ENCODE peak calls at places on chromosomes 11 and 22, in four cellular contexts. J, M, B and H are unnamed samples.

GRCh38 chr22:17664414-17665045 is 26.0 kb downstream of the BCL2L13 start:
- DNase-seq in M (no peak), B (no peak), J (no peak), H (no peak)

GRCh38 chr11:75474240-75474639 is 41.2 kb upstream of the KLHL35 start:
- DNase-seq in J (no peak), B (no peak), M (peak; percentile 20), H (no peak)

GRCh38 chr11:83661491-83662350 is 375.6 kb upstream of the CCDC90B start:
- DNase-seq in M (no peak), B (no peak), J (no peak), H (no peak)

GRCh38 chr22:49938565-49939136 is 20.2 kb downstream of the CRELD2 start:
- DNase-seq in J (no peak), M (no peak), B (no peak), H (no peak)

GRCh38 chr22:44131989-44132685 is 48.6 kb upstream of the PARVG start:
- DNase-seq in M (no peak), B (no peak), J (no peak), H (no peak)

GRCh38 chr22:40487663-40488249 is 117.4 kb downstream of the SGSM3 start:
- DNase-seq in J (no peak), M (peak; percentile 47), B (no peak), H (no peak)

GRCh38 chr11:3222003-3222855 is 3.6 kb upstream of the MRGPRG start:
- DNase-seq in J (peak; percentile 26), B (no peak), M (no peak), H (no peak)

GRCh38 chr11:105137286-105137685 is 2.3 kb downstream of the CARD18 start:
- DNase-seq in J (no peak), B (no peak), M (peak; percentile 43), H (no peak)

GRCh38 chr11:130389315-130389935 is 39.0 kb downstream of the ADAMTS8 start:
- DNase-seq in J (no peak), M (no peak), B (no peak), H (no peak)

GRCh38 chr11:64694821-64695365 is 28.1 kb downstream of the NRXN2 start:
- DNase-seq in J (peak; percentile 56), B (no peak), M (no peak), H (peak; percentile 79)

DNA sequence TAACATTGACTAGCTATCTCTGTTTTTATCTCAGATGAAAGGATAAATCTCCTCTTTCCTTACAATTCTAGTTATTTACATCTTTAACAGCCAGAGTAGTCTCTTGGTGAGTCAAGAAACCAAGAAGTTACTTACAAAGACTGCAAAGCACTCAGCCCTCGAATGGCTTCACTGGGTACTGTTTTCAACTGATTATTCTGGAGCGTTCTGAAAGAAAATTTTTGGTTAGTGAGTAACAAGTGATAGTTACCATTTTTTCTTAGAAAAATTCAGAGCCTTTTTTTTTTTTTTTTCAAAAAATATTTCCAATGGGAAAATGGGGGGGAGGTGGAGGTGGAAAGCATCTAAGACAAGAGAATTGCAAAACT is 27.9 kb upstream of the CCDC34 start:
- DNase-seq in J (no peak), B (no peak), M (peak; percentile 83), H (no peak)
- H3K4me1 ChIP-seq in J (peaks cover 7% of the 10 kb centered on the region), B (peaks cover 23% of the 10 kb centered on the region), M (peaks cover 16% of the 10 kb centered on the region), H (peaks cover 15% of the 10 kb centered on the region)

GRCh38 chr11:95299078-95299611 is 68.1 kb upstream of the SESN3 start:
- DNase-seq in B (no peak), J (no peak), M (no peak), H (no peak)

GRCh38 chr11:95304777-95305176 is 73.8 kb upstream of the SESN3 start:
- DNase-seq in M (no peak), B (no peak), J (no peak), H (no peak)

GRCh38 chr11:95302211-95302610 is 71.2 kb upstream of the SESN3 start:
- DNase-seq in B (no peak), M (no peak), J (no peak), H (no peak)

GRCh38 chr11:95297680-95298452 is 66.9 kb upstream of the SESN3 start:
- DNase-seq in M (no peak), B (no peak), J (no peak), H (peak; percentile 30)

DNA sequence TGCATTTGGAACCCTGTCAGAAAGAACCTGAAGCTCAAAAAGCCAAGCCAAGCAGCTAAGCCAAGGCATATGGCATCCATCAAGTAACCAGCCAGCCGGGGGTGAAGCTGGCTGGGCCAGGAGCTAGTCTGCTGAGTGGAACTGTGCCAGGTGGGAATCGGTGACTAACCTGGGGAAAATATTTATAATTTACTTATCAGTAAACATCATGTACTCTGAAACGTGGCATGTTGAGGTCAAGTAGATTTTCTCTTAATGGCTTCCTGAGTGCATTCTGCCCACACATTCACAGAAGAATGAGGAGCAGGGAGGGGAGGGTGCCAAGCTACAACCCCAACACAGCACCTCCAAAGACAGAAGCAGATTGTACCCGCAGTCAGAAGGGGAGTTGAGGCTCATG is 70.5 kb upstream of the SESN3 start:
- DNase-seq in J (no peak), M (no peak), B (no peak), H (no peak)
- H2BK5ac ChIP-seq in J (no peak overlapping the region), M (no peak overlapping the region), B (no peak overlapping the region), H (no peak overlapping the region)

GRCh38 chr11:118142809-118143208 is 9.8 kb downstream of the SCN4B start:
- DNase-seq in J (no peak), M (no peak), B (no peak), H (no peak)
- H3K4me2 ChIP-seq in J (peak overlapping the region; percentile 10), M (no peak overlapping the region), B (no peak overlapping the region), H (no peak overlapping the region)

GRCh38 chr11:43948341-43949185 is 6.1 kb downstream of the C11orf96 start:
- DNase-seq in M (no peak), J (no peak), B (no peak), H (no peak)
- H3K4me1 ChIP-seq in M (peaks cover 5% of the 10 kb centered on the region), J (peaks cover under 1% of the 10 kb centered on the region), B (peaks cover 12% of the 10 kb centered on the region), H (no peaks in the 10 kb centered on the region)

GRCh38 chr22:38315801-38316339 is 1.4 kb downstream of the CSNK1E start:
- DNase-seq in M (no peak), J (no peak), B (no peak), H (no peak)
- H2BK5ac ChIP-seq in M (peak overlapping the region; percentile 94), J (no peak overlapping the region), B (no peak overlapping the region), H (no peak overlapping the region)

DNA sequence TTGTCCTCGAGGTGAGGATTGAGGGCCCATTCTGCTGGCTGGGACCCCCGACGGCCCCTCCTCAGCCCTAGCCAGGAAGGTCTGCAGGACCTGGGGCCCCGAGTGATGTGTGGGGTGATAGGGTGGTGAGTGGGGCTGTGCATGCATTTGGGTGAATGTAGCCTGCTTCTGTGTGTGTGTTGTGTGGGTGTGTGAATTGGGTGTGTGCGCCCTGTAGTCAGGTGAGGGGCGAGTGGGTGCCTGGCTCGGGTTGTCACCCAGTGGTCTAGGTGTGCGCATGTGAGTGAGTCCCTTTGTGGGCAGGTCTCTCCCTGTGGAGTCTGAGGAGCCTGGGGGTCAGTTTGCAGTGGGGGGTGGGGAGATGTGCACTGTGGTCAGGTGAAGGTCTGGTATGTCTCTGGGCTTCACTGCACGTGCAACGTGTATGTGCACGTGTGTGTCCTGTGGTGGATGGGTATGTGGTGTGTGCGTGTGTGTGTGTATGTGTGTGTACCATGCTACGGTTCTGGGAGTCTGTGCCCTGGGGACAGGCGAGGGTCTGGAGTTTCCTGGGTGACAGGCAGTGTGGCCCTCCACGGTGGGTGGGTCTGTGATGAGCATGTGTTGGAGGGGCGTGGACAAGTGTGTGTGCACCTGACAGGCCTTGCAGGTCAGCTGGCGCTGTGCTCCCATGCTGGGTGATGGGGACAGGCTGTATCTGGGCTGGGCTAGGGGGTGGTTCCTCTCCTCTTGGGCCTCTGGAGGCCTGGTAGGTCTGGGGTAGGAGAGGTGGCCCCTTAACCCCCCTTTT is 1.0 kb downstream of the TMEM151A start:
- DNase-seq in J (no peak), M (no peak), B (no peak), H (no peak)
- H3K4me2 ChIP-seq in J (peak overlapping the region; percentile 3), M (no peak overlapping the region), B (peak overlapping the region; percentile 57), H (no peak overlapping the region)